ENCODE peak calls at places on chromosomes 2 and 18, in five cellular contexts. E is ovary, L is K562, O is H1, D is stomach. X is an unnamed sample.
A peak's percentile ranks its signal among the peaks of the same experiment; 100 is the strongest.

GRCh38 chr2:44715671-44716077 is 225.8 kb upstream of the SIX3 start:
- DNase-seq in O (peak; percentile 47), L (no peak), E (no peak), D (no peak), X (no peak)

GRCh38 chr2:106628377-106628776 is 141.2 kb downstream of the CD8B2 start:
- DNase-seq in O (no peak), E (no peak), D (no peak), L (no peak), X (no peak)

GRCh38 chr2:72681016-72681995 is 144.5 kb downstream of the EXOC6B start:
- DNase-seq in O (no peak), D (no peak), E (no peak), L (no peak), X (no peak)

GRCh38 chr18:74489631-74490030 is 6.5 kb upstream of the CNDP2 start:
- DNase-seq in L (no peak), O (no peak), D (no peak), E (no peak), X (no peak)

GRCh38 chr2:96599941-96600340 is 38.2 kb downstream of the KANSL3 start:
- DNase-seq in O (no peak), E (no peak), D (no peak), L (no peak), X (no peak)

GRCh38 chr2:71804251-71804650 is 343.4 kb downstream of the CYP26B1 start:
- DNase-seq in E (no peak), D (no peak), L (no peak), O (no peak), X (no peak)

GRCh38 chr2:238882083-238882755 is 34.3 kb downstream of the TWIST2 start:
- DNase-seq in D (no peak), E (no peak), O (no peak), L (no peak), X (no peak)

GRCh38 chr2:198640463-198640862 is 817.3 kb downstream of the SATB2 start:
- DNase-seq in O (no peak), E (no peak), D (no peak), L (no peak), X (no peak)

GRCh38 chr2:109378682-109379081 is 235.1 kb downstream of the SEPTIN10 start:
- DNase-seq in L (no peak), O (no peak), D (peak; percentile 13), E (peak; percentile 1), X (no peak)

GRCh38 chr2:226190479-226191252 is 609.0 kb downstream of the IRS1 start:
- DNase-seq in L (no peak), E (no peak), O (no peak), D (no peak), X (no peak)

GRCh38 chr18:811192-812122 is 585 bp downstream of the YES1 start:
- DNase-seq in D (peak; percentile 40), L (no peak), E (peak; percentile 48), O (no peak), X (no peak)

GRCh38 chr18:54828986-54829385 is 709 bp downstream of the RAB27B start:
- DNase-seq in O (no peak), D (no peak), L (no peak), E (no peak), X (no peak)

GRCh38 chr2:124027182-124027581 is 2.1 kb downstream of the CNTNAP5 start:
- DNase-seq in L (peak; percentile 27), D (peak; percentile 27), O (no peak), E (no peak), X (no peak)

GRCh38 chr2:120910956-120911951 is 175.6 kb downstream of the GLI2 start:
- DNase-seq in D (no peak), L (no peak), E (no peak), O (no peak), X (no peak)

GRCh38 chr18:577606-578005 is 2.6 kb upstream of the CETN1 start:
- DNase-seq in D (no peak), E (no peak), L (no peak), O (no peak), X (no peak)

GRCh38 chr18:56861244-56861643 is 210.1 kb downstream of the WDR7 start:
- DNase-seq in O (no peak), L (no peak), E (no peak), D (no peak), X (no peak)

GRCh38 chr18:37375181-37375580 is 190.4 kb downstream of the CELF4 start:
- DNase-seq in L (no peak), O (no peak), E (no peak), D (no peak), X (no peak)

GRCh38 chr2:172373761-172374160 is 53.6 kb upstream of the ITGA6 start:
- DNase-seq in L (no peak), D (no peak), O (no peak), E (no peak), X (no peak)

GRCh38 chr2:142834003-142834402 is 43.5 kb upstream of the KYNU start:
- DNase-seq in D (no peak), E (no peak), O (no peak), L (no peak), X (no peak)

GRCh38 chr2:201016859-201017258 is 53.4 kb upstream of the ORC2 start:
- DNase-seq in D (no peak), L (no peak), E (no peak), O (no peak), X (no peak)

GRCh38 chr2:149040451-149040850 is 2.0 kb downstream of the LYPD6B start:
- DNase-seq in E (no peak), D (no peak), L (peak; percentile 72), O (peak; percentile 34), X (peak; percentile 78)

GRCh38 chr2:28981016-28981441 is at the start of gene TOGARAM2:
- DNase-seq in O (no peak), E (peak; percentile 64), D (no peak), L (no peak), X (no peak)

GRCh38 chr2:98058191-98058975 is 28.6 kb upstream of the VWA3B start:
- DNase-seq in D (peak; percentile 52), O (no peak), E (no peak), L (no peak), X (peak; percentile 39)

GRCh38 chr2:43361286-43361685 is 134.9 kb upstream of the ZFP36L2 start:
- DNase-seq in O (no peak), D (no peak), E (no peak), L (no peak), X (no peak)

GRCh38 chr18:79679552-79680099 is at the start of gene CTDP1:
- DNase-seq in O (peak; percentile 63), D (peak; percentile 96), E (peak; percentile 88), L (peak; percentile 74), X (peak; percentile 98)

GRCh38 chr18:59377938-59378337 is 18.9 kb upstream of the LMAN1 start:
- DNase-seq in D (no peak), O (no peak), L (no peak), E (no peak), X (no peak)

GRCh38 chr2:220144411-220144810 is 517.0 kb downstream of the SLC4A3 start:
- DNase-seq in O (no peak), E (no peak), L (no peak), D (no peak), X (no peak)

GRCh38 chr2:160140471-160140870 is 59.6 kb downstream of the ITGB6 start:
- DNase-seq in E (no peak), L (no peak), O (no peak), D (no peak), X (no peak)

GRCh38 chr2:45329045-45329677 is 281.9 kb downstream of the SRBD1 start:
- DNase-seq in D (no peak), E (no peak), L (no peak), O (no peak), X (no peak)

DNA sequence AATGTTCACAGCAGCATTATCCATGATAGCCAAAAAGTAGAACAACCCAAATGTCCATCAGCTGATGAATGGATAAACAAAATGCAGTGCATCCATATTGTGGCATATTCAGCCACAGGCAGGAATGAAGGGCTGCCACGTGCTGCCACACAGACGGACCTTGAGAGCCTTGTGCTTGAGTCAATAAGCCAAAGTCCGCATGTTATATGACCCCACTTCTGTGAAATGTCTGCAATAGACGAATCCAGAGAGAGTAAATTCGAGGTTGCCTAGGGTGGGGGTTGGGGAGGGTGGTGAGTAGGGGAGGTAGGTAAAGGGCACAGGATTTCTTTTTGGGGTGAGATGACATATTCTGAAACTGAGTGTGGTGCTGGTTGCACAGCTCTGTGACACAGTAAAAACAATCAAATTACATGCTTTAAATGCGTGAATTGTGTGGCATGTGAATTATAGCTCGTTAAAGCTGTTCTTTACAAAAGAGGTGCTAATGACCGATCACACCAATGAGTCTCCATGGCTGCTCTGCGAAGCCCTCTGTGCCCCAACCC is 38.9 kb upstream of the LDLRAD4 start:
- DNase-seq in E (no peak), O (no peak), D (no peak), L (no peak), X (peak; percentile 74)
- TF ChIP-seq EP300 in E (no peak), O (no peak), D (no peak), L (no peak), X (no peak)

DNA sequence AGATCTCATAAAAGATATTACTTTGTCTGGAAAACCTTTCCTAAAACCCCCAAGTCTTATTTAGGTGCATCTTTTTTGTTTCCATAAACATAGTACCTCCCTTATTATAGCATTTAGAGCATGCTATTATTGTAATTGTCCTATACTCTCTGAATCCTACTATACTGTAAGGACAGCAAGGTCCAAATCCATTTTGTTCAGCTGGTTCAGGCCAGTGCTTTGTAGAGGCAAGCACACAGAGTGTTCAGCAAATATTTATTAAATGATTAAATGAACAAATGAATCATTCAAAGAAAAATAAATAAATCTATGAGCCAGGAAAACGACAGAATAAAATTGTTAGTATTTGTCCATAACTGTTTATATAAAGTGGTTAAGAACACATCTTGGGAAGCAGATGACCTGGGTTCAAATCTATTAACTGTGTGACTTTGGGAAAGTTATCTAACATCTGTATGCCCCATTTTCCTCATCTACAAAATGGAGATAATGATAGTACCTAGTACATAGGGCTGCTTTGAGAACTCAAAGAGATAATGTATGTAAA is 86.0 kb downstream of the COL3A1 start:
- DNase-seq in E (no peak), O (no peak), L (no peak), D (no peak), X (no peak)
- TF ChIP-seq CTCF in E (no peak), O (no peak), L (no peak), D (no peak), X (no peak)

GRCh38 chr18:28073658-28074057 is 103.3 kb downstream of the CDH2 start:
- DNase-seq in E (no peak), O (no peak), D (no peak), L (no peak), X (no peak)

GRCh38 chr18:28067346-28067745 is 109.6 kb downstream of the CDH2 start:
- DNase-seq in E (no peak), D (no peak), L (no peak), O (no peak), X (no peak)

GRCh38 chr18:28075501-28075900 is 101.4 kb downstream of the CDH2 start:
- DNase-seq in L (no peak), D (no peak), E (no peak), O (no peak), X (no peak)

GRCh38 chr18:28068208-28068607 is 108.7 kb downstream of the CDH2 start:
- DNase-seq in E (no peak), D (no peak), L (no peak), O (no peak), X (no peak)

DNA sequence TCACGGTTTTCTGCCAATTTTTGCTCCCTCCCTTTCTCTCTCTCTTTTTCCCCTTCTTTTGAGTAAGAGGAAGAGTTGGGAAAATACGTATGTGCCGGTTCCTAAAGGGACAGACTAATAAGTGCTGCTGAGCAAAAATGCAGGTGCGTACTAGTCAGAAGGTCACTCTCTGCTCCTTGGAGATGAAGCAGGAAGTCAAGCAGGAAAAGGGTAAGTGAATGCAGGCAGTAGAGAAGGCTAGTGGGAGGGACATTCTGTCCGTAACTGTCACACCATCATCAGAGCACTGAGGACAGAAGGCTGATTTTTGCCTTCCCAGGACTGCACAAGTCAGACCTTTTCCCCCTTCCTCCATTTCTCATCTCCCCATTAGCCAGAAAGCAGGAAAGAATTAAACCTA is 105.7 kb downstream of the CDH2 start:
- DNase-seq in D (no peak), E (no peak), L (no peak), O (no peak), X (no peak)
- H3K27ac ChIP-seq in D (no peak overlapping the region), E (no peak overlapping the region), L (no peak overlapping the region), O (no peak overlapping the region), X (no peak overlapping the region)

GRCh38 chr2:127293758-127294562 is at the start of gene ERCC3:
- DNase-seq in D (peak; percentile 82), L (peak; percentile 91), E (peak; percentile 83), O (peak; percentile 53), X (peak; percentile 93)
- TF ChIP-seq EP300 in D (no peak), L (peak; percentile 4), E (no peak), O (no peak), X (no peak)